ENCODE peak calls at places on chromosomes 1 and 21, in seven cellular contexts. A is adrenal gland; U is suprapubic skin; I is tibial artery; O is psoas muscle; B is heart right ventricle; S is CD8-positive, alpha-beta T cell. E is an unnamed sample. For H3K9me3, the result is how much of the 10 kb centered on the place peaks cover.

GRCh38 chr1:28246427-28246832 is 10.5 kb downstream of the ATP5IF1 start:
- DNase-seq in A (no peak), U (no peak), I (no peak), O (no peak), B (no peak), S (no peak), E (no peak)

GRCh38 chr1:161726631-161727342 is 5.4 kb downstream of the FCRLB start:
- DNase-seq in A (peak), U (peak), I (peak), O (peak), B (peak), S (peak), E (peak)

GRCh38 chr1:109181085-109181806 is 32.5 kb upstream of the SARS1 start:
- DNase-seq in A (no peak), U (no peak), I (no peak), O (no peak), B (no peak), S (no peak), E (no peak)

GRCh38 chr1:59393211-59394180 is 96.6 kb downstream of the FGGY start:
- DNase-seq in A (peak), U (peak), I (peak), O (peak), B (peak), S (no peak), E (peak)

GRCh38 chr21:44349847-44350772 is 3.3 kb upstream of the TRPM2 start:
- DNase-seq in A (no peak), U (no peak), I (no peak), O (no peak), B (no peak), S (no peak), E (peak)

GRCh38 chr1:241647658-241648057 is 4.4 kb upstream of the WDR64 start:
- DNase-seq in A (no peak), U (no peak), I (no peak), O (no peak), B (no peak), S (no peak), E (no peak)

GRCh38 chr1:6234502-6235295 is 1.1 kb downstream of the ICMT start:
- DNase-seq in A (no peak), U (no peak), I (no peak), O (peak), B (no peak), S (no peak), E (no peak)

GRCh38 chr21:43001316-43001715 is 27.0 kb downstream of the PKNOX1 start:
- DNase-seq in A (no peak), U (no peak), I (peak), O (no peak), B (no peak), S (no peak), E (no peak)

DNA sequence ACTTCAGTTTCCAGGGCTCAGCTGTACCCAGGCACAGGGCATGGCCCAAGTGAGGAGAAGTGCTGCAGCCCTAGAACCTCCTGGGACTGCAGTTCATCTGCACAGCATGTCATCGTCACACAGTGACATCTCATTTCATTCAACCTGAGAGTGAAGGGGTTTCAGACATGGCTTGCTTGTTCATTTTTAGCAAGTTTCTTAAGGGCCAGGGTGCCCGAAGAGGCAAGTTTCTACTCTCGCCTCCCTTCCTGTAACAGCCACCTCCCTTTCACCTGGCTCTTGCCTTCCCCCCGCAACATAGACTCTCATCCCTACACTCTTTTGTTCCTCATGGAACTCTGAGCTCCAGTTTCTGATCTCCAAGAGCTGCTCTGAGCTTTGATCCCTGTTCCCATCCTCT is 108.1 kb downstream of the C1orf21 start:
- DNase-seq in A (no peak), U (no peak), I (no peak), O (no peak), B (no peak), S (no peak), E (no peak)
- H3K4me3 ChIP-seq in A (no peak), U (no peak), I (no peak), O (no peak), B (no peak), S (no peak), E (no peak)

GRCh38 chr1:12703821-12704451 is 12.0 kb upstream of the AADACL3 start:
- DNase-seq in A (no peak), U (no peak), I (no peak), O (no peak), B (no peak), S (no peak), E (no peak)
- TF ChIP-seq CTCF in A (no peak), U (no peak), I (no peak), O (no peak), B (no peak), S (no peak), E (no peak)

GRCh38 chr21:10641107-10641506 is 119.7 kb downstream of the TPTE start:
- DNase-seq in A (no peak), U (no peak), I (no peak), O (no peak), B (no peak), S (no peak), E (no peak)

GRCh38 chr21:10639123-10639522 is 117.7 kb downstream of the TPTE start:
- DNase-seq in A (no peak), U (no peak), I (no peak), O (no peak), B (no peak), S (no peak), E (no peak)

DNA sequence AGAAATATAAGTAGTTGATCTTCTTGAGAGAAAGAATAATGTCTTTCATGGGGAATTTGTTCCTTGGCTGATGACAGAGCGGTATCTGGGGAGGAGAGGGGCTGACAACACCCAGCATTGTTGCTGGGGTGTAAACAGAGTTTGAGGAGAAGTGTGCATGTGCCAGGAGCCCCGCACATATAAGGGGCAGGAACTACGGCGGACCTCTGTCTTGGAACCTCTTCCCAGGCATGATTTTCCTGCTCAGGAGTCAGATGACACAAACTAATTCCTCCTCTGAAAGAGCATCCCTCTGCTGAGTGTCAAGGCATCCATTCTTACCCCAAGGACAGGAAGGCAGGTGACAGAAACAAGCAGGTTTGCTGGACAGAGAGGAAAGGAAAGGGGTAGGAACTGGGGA is 119.1 kb downstream of the TPTE start:
- DNase-seq in A (no peak), U (no peak), I (no peak), O (no peak), B (no peak), S (no peak), E (no peak)
- H3K9me3 ChIP-seq in A (under half), U (under half), I (under half), O (under half), B (under half), S (under half), E (under half)

GRCh38 chr1:228554107-228554506 is 66.9 kb downstream of the RNF187 start:
- DNase-seq in A (no peak), U (peak), I (no peak), O (no peak), B (no peak), S (no peak), E (no peak)

GRCh38 chr1:228548788-228549187 is 61.6 kb downstream of the RNF187 start:
- DNase-seq in A (no peak), U (peak), I (no peak), O (no peak), B (no peak), S (no peak), E (no peak)

GRCh38 chr1:228547464-228547792 is 60.2 kb downstream of the RNF187 start:
- DNase-seq in A (no peak), U (no peak), I (no peak), O (no peak), B (no peak), S (no peak), E (no peak)

GRCh38 chr1:228555074-228555989 is 68.2 kb downstream of the RNF187 start:
- DNase-seq in A (no peak), U (peak), I (peak), O (no peak), B (no peak), S (peak), E (no peak)

GRCh38 chr1:228552596-228553176 is 65.5 kb downstream of the RNF187 start:
- DNase-seq in A (no peak), U (peak), I (peak), O (no peak), B (no peak), S (no peak), E (no peak)
- H3K4me3 ChIP-seq in A (no peak), U (no peak), I (no peak), O (no peak), B (no peak), S (no peak), E (no peak)

GRCh38 chr1:201739054-201739453 is 89.9 kb upstream of the IPO9 start:
- DNase-seq in A (no peak), U (no peak), I (no peak), O (no peak), B (no peak), S (no peak), E (no peak)

GRCh38 chr1:201740609-201741231 is 88.2 kb upstream of the IPO9 start:
- DNase-seq in A (no peak), U (no peak), I (no peak), O (no peak), B (no peak), S (no peak), E (no peak)

GRCh38 chr1:201739492-201740085 is 89.4 kb upstream of the IPO9 start:
- DNase-seq in A (peak), U (peak), I (peak), O (peak), B (peak), S (peak), E (peak)

GRCh38 chr1:201741763-201742342 is 87.1 kb upstream of the IPO9 start:
- DNase-seq in A (no peak), U (no peak), I (no peak), O (no peak), B (no peak), S (no peak), E (no peak)

DNA sequence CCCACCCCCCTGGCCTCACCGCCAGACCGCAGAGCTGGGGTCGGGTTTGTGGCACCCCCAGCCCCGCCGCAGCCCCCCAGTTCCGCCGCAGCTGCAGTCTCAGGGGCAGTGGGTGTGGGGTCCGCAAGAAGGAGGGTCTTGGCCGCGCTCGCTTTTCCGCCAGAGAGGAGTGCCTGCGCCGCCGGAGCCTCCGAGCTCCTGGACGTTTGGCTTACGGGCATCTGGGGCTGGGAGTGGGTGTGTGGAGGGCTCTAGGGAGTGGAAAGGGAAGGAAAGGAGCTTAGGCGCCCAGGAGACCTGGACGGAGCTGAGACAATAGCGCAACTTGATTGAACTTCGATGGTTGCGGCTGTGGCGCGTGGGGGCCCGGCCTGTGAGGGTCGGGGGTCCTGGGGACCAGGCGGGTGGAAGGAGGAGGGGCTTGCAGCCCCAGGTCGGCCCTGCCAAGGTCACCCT is 88.8 kb upstream of the IPO9 start:
- DNase-seq in A (no peak), U (no peak), I (no peak), O (no peak), B (no peak), S (no peak), E (no peak)
- TF ChIP-seq CTCF in A (no peak), U (no peak), I (no peak), O (no peak), B (no peak), S (no peak), E (no peak)

DNA sequence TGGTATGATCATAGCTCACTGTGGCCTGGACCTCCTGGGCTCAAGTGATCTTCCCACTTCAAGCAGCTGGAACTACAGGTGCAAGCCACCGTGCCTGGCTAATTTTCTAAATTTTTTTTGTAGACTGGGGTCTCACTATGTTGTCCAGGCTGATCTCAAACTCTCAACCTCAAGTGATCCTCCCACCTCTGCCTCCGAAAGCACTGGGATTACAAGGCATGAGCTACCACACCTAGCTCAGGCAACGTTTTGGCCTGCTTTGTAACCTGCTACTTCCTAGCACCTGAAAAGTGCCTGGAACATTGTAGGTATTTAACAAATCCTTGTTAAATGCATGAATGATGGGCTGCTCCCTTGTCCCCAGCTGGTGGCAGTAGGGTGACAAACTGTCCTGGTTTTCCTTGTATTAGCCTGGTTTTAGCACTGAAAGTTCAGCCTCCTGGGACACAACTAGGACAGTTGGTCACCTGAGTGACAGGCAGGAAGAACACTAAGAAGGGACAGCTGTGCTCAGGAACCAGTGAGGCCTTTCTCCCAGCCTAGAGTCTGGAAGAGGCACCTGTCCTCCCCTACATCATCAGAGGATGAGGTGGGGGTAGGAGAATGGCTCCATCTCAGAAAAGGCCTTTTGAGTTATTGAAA is 88.5 kb upstream of the CD34 start:
- DNase-seq in A (no peak), U (no peak), I (no peak), O (no peak), B (no peak), S (no peak), E (no peak)
- H3K9me3 ChIP-seq in A (under half), U (under half), I (under half), O (under half), B (under half), S (under half), E (under half)

GRCh38 chr1:172004671-172005070 is 163.4 kb downstream of the DNM3 start:
- DNase-seq in A (no peak), U (no peak), I (no peak), O (no peak), B (no peak), S (no peak), E (no peak)
- H3K4me3 ChIP-seq in A (no peak), U (no peak), I (no peak), O (no peak), B (no peak), S (no peak), E (no peak)

E was measured in left lung.